ENCODE peak calls at places on chromosomes 13 and 19, in five cellular contexts. L, Q, B, Y and T are unnamed samples.

GRCh38 chr19:14405758-14406644 is 13.1 kb downstream of the DDX39A start:
- DNase-seq in L (peak), Q (peak), B (peak), Y (peak), T (peak)

GRCh38 chr19:58279042-58279924 is 528 bp downstream of the ZNF8 start:
- DNase-seq in L (peak), Q (peak), B (peak), Y (peak), T (peak)

GRCh38 chr13:30905932-30906383 is at the start of gene MEDAG:
- DNase-seq in L (no peak), Q (no peak), B (peak), Y (no peak), T (no peak)

GRCh38 chr13:20264271-20265018 is 32.3 kb upstream of the GJB6 start:
- DNase-seq in L (no peak), Q (no peak), B (no peak), Y (no peak), T (no peak)

GRCh38 chr19:50492303-50493052 is 15.8 kb upstream of the GARIN5A start:
- DNase-seq in L (peak), Q (no peak), B (no peak), Y (no peak), T (no peak)

GRCh38 chr19:19502281-19502680 is 13.1 kb downstream of the TSSK6 start:
- DNase-seq in L (no peak), Q (no peak), B (no peak), Y (no peak), T (no peak)

GRCh38 chr19:17686592-17687042 is 1.5 kb downstream of the UNC13A start:
- DNase-seq in L (peak), Q (no peak), B (no peak), Y (no peak), T (no peak)

GRCh38 chr19:50311723-50312635 is 17.2 kb downstream of the KCNC3 start:
- DNase-seq in L (peak), Q (peak), B (no peak), Y (peak), T (no peak)

GRCh38 chr19:37926255-37926654 is 19.2 kb downstream of the SIPA1L3 start:
- DNase-seq in L (no peak), Q (no peak), B (no peak), Y (no peak), T (no peak)

GRCh38 chr19:10009269-10009665 is 1.0 kb downstream of the COL5A3 start:
- DNase-seq in L (peak), Q (no peak), B (no peak), Y (peak), T (no peak)

GRCh38 chr19:36420961-36421748 is 2.7 kb upstream of the ZFP82 start:
- DNase-seq in L (peak), Q (no peak), B (peak), Y (no peak), T (no peak)